ENCODE peak calls at places on chromosomes 16 and 17, in nine cellular contexts. W is uterus, B is right lobe of liver, P is prostate gland, E is HCT116, Y is K562, X is ovary, C is stomach, A is transverse colon. K is an unnamed sample.

GRCh38 chr17:79838541-79839274 is 532 bp downstream of the CBX4 start:
- DNase-seq in B (peak; percentile 56), Y (peak; percentile 71), A (peak; percentile 63), W (peak; percentile 53), X (peak; percentile 73), P (peak; percentile 54), E (no peak), C (peak; percentile 55), K (no peak)

GRCh38 chr16:79001156-79001997 is 599.2 kb downstream of the MAF start:
- DNase-seq in X (no peak), P (no peak), C (no peak), Y (no peak), B (no peak), E (no peak), A (no peak), W (no peak), K (no peak)

GRCh38 chr17:31015639-31016038 is 44.8 kb downstream of the RNF135 start:
- DNase-seq in A (no peak), W (no peak), P (no peak), Y (no peak), E (no peak), X (no peak), B (no peak), C (no peak), K (no peak)

GRCh38 chr17:36583787-36584186 is 7.9 kb upstream of the DHRS11 start:
- DNase-seq in W (no peak), P (no peak), Y (no peak), E (no peak), C (no peak), B (no peak), X (no peak), A (no peak), K (no peak)

GRCh38 chr17:28405632-28406477 is at the start of gene SLC46A1:
- DNase-seq in A (peak; percentile 73), B (peak; percentile 73), X (peak; percentile 73), C (peak; percentile 65), E (no peak), P (peak; percentile 48), Y (peak; percentile 92), W (peak; percentile 61), K (peak; percentile 66)

GRCh38 chr16:70152578-70153302 is 20.8 kb upstream of the CLEC18C start:
- DNase-seq in W (no peak), B (peak; percentile 39), A (no peak), P (no peak), C (peak; percentile 46), E (no peak), Y (peak; percentile 19), X (no peak), K (no peak)

GRCh38 chr17:17125136-17126084 is 80.7 kb downstream of the PLD6 start:
- DNase-seq in B (peak; percentile 10), C (no peak), W (no peak), X (no peak), Y (no peak), A (no peak), E (no peak), P (no peak), K (no peak)

GRCh38 chr17:7479139-7479388 is 367 bp downstream of the ZBTB4 start:
- DNase-seq in X (no peak), A (no peak), C (no peak), Y (no peak), P (no peak), B (no peak), E (no peak), W (no peak), K (no peak)

GRCh38 chr17:77959216-77959925 is 868 bp downstream of the TNRC6C start:
- DNase-seq in W (peak; percentile 22), Y (no peak), C (peak; percentile 35), B (peak; percentile 38), P (peak; percentile 11), E (no peak), A (peak; percentile 21), X (peak; percentile 57), K (no peak)

GRCh38 chr17:51044964-51045363 is 75.7 kb downstream of the SPAG9 start:
- DNase-seq in Y (no peak), B (no peak), E (no peak), C (no peak), A (no peak), W (no peak), X (no peak), P (no peak), K (no peak)

GRCh38 chr17:75109047-75109406 is 742 bp upstream of the ARMC7 start:
- DNase-seq in B (no peak), X (no peak), A (no peak), P (no peak), Y (no peak), W (no peak), C (no peak), E (no peak), K (no peak)

GRCh38 chr17:27343972-27344607 is 50.2 kb downstream of the WSB1 start:
- DNase-seq in A (no peak), X (no peak), W (no peak), B (no peak), P (no peak), C (no peak), E (no peak), Y (no peak), K (no peak)

GRCh38 chr17:35432176-35433074 is at the start of gene SLFN12:
- DNase-seq in Y (no peak), W (peak; percentile 67), B (no peak), X (peak; percentile 62), C (peak; percentile 53), P (no peak), E (no peak), A (peak; percentile 43), K (peak; percentile 79)

GRCh38 chr17:21089145-21089544 is 37.6 kb upstream of the DHRS7B start:
- DNase-seq in W (no peak), P (no peak), B (no peak), X (no peak), Y (no peak), A (no peak), C (no peak), E (no peak), K (no peak)

GRCh38 chr17:53721101-53721500 is 101.6 kb upstream of the KIF2B start:
- DNase-seq in E (no peak), W (no peak), X (no peak), A (no peak), Y (no peak), P (no peak), B (no peak), C (no peak), K (no peak)

GRCh38 chr17:52648995-52649394 is 490.5 kb upstream of the CA10 start:
- DNase-seq in P (no peak), B (no peak), E (no peak), X (no peak), C (no peak), A (peak; percentile 59), W (no peak), Y (no peak), K (no peak)

GRCh38 chr17:36657390-36657762 is 56.0 kb downstream of the MRM1 start:
- DNase-seq in X (no peak), P (no peak), A (no peak), B (no peak), W (no peak), Y (no peak), C (no peak), E (no peak), K (no peak)

GRCh38 chr17:47811709-47812108 is 9.9 kb downstream of the OSBPL7 start:
- DNase-seq in A (no peak), X (no peak), B (no peak), P (no peak), Y (no peak), W (no peak), E (no peak), C (no peak), K (no peak)
- H3K36me3 ChIP-seq in A (no peaks in the 10 kb centered on the region), X (no peaks in the 10 kb centered on the region), B (no peaks in the 10 kb centered on the region), P (no peaks in the 10 kb centered on the region), Y (peaks cover 46% of the 10 kb centered on the region), W (no peaks in the 10 kb centered on the region), E (peaks cover 11% of the 10 kb centered on the region), C (peaks cover 71% of the 10 kb centered on the region), K (peaks cover 75% of the 10 kb centered on the region)

GRCh38 chr17:44170135-44170498 is 387 bp upstream of the ASB16 start:
- DNase-seq in P (no peak), B (no peak), W (no peak), Y (no peak), E (no peak), C (no peak), X (no peak), A (no peak), K (no peak)
- H3K27ac ChIP-seq in P (peak overlapping the region; percentile 68), B (no peak overlapping the region), W (peak overlapping the region; percentile 84), Y (no peak overlapping the region), E (no peak overlapping the region), C (peak overlapping the region; percentile 76), X (no peak overlapping the region), A (peak overlapping the region; percentile 42), K (no peak overlapping the region)

DNA sequence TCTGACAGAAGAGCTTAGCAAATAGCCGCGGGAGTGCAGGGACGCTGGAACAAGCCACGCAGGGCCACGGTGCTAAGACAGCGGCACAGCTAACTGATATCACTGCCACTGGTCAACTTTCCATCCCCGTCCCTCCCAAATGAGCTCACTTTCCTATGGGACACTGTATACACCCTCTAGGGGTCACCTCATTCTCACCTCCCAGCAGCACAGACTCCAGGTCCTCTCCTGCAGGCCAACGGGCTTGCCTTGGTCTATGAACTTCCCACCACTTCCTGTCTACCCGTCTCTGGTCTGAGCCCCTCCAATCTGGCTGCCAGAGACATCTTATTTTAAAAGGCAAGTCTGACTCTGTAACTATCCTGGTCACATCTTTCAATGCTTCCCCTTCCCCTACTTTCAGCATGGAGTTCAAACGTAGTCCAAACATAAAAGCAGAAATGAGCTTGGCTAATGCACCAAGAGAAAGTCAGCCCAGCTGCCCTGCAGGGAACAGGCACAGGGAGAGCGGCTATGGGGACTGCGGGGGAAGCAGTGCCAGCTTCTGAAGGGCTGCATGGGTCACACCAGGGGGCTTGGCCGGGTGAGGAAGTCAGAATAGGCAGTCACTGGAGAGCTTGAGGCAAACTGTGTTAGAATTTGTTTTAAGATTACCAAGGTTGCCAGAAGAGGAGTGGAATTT is 26.3 kb upstream of the SLC38A8 start:
- DNase-seq in A (no peak), Y (no peak), P (no peak), E (no peak), X (no peak), C (no peak), W (no peak), B (no peak), K (no peak)
- H3K36me3 ChIP-seq in A (no peaks in the 10 kb centered on the region), Y (peaks cover 89% of the 10 kb centered on the region), P (peaks cover 5% of the 10 kb centered on the region), E (peaks cover 58% of the 10 kb centered on the region), X (no peaks in the 10 kb centered on the region), C (peaks cover 60% of the 10 kb centered on the region), W (no peaks in the 10 kb centered on the region), B (peaks cover 13% of the 10 kb centered on the region), K (peaks cover 33% of the 10 kb centered on the region)

GRCh38 chr17:81428121-81428515 is 32.9 kb downstream of the BAHCC1 start:
- DNase-seq in P (no peak), E (no peak), X (no peak), C (peak; percentile 79), Y (no peak), W (no peak), A (peak; percentile 52), B (no peak), K (no peak)

GRCh38 chr17:81428521-81428920 is 33.3 kb downstream of the BAHCC1 start:
- DNase-seq in B (no peak), A (no peak), X (no peak), C (no peak), Y (no peak), W (no peak), P (no peak), E (no peak), K (no peak)

GRCh38 chr17:81428945-81429344 is 33.7 kb downstream of the BAHCC1 start:
- DNase-seq in E (no peak), W (no peak), X (no peak), P (no peak), Y (no peak), C (no peak), B (no peak), A (no peak), K (no peak)

GRCh38 chr17:81429813-81430510 is 34.7 kb downstream of the BAHCC1 start:
- DNase-seq in W (peak; percentile 64), Y (peak; percentile 39), A (no peak), B (no peak), E (no peak), P (no peak), C (no peak), X (peak; percentile 76), K (no peak)

GRCh38 chr17:81429353-81429774 is 34.1 kb downstream of the BAHCC1 start:
- DNase-seq in B (peak; percentile 79), X (peak; percentile 96), W (peak; percentile 88), C (peak; percentile 90), Y (no peak), E (no peak), P (peak; percentile 82), A (peak; percentile 81), K (peak; percentile 78)
- H3K27ac ChIP-seq in B (no peak overlapping the region), X (no peak overlapping the region), W (no peak overlapping the region), C (peak overlapping the region; percentile 89), Y (no peak overlapping the region), E (no peak overlapping the region), P (no peak overlapping the region), A (peak overlapping the region; percentile 1), K (no peak overlapping the region)